ENCODE peak calls at places on chromosomes 7 and 10, in six cellular contexts. L is breast epithelium, D is sigmoid colon, B is thoracic aorta, E is GM23338, O is HCT116. C is an unnamed sample.

GRCh38 chr7:8184241-8184640 is 77.7 kb downstream of the ICA1 start:
- DNase-seq in L (no peak), D (no peak), B (no peak), E (no peak), O (no peak), C (no peak)

GRCh38 chr10:14507156-14507555 is 176.4 kb upstream of the FRMD4A start:
- DNase-seq in L (no peak), D (no peak), B (no peak), E (peak), O (no peak), C (no peak)

GRCh38 chr10:106941297-106942034 is 223.0 kb downstream of the SORCS1 start:
- DNase-seq in L (no peak), D (no peak), B (no peak), E (no peak), O (no peak), C (no peak)

GRCh38 chr10:48253970-48254657 is 20.4 kb downstream of the FRMPD2 start:
- DNase-seq in L (no peak), D (peak), B (no peak), E (no peak), O (no peak), C (no peak)

GRCh38 chr7:43849069-43849468 is 20.2 kb downstream of the MRPS24 start:
- DNase-seq in L (no peak), D (no peak), B (no peak), E (no peak), O (no peak), C (no peak)

GRCh38 chr7:28811990-28812389 is 146.1 kb downstream of the TRIL start:
- DNase-seq in L (no peak), D (no peak), B (no peak), E (no peak), O (no peak), C (no peak)

GRCh38 chr7:91397099-91397498 is 132.9 kb downstream of the FZD1 start:
- DNase-seq in L (no peak), D (no peak), B (no peak), E (no peak), O (no peak), C (no peak)

GRCh38 chr7:157518514-157519175 is 181.8 kb downstream of the DNAJB6 start:
- DNase-seq in L (peak), D (peak), B (no peak), E (no peak), O (no peak), C (peak)

GRCh38 chr7:49483142-49483541 is 290.3 kb upstream of the VWC2 start:
- DNase-seq in L (no peak), D (no peak), B (no peak), E (peak), O (no peak), C (no peak)

GRCh38 chr7:101990811-101991418 is 173.5 kb downstream of the CUX1 start:
- DNase-seq in L (no peak), D (no peak), B (no peak), E (no peak), O (no peak), C (no peak)

GRCh38 chr10:124164252-124164651 is 70.9 kb upstream of the CHST15 start:
- DNase-seq in L (no peak), D (no peak), B (no peak), E (no peak), O (no peak), C (no peak)

GRCh38 chr7:15621468-15621867 is 59.7 kb upstream of the AGMO start:
- DNase-seq in L (no peak), D (no peak), B (no peak), E (no peak), O (no peak), C (no peak)

GRCh38 chr10:113713297-113713982 is 33.7 kb downstream of the CASP7 start:
- DNase-seq in L (no peak), D (no peak), B (no peak), E (no peak), O (no peak), C (no peak)

GRCh38 chr7:55253188-55253587 is 111.9 kb upstream of the LANCL2 start:
- DNase-seq in L (no peak), D (no peak), B (no peak), E (no peak), O (no peak), C (peak)

GRCh38 chr7:55254596-55255500 is 110.3 kb upstream of the LANCL2 start:
- DNase-seq in L (peak), D (peak), B (peak), E (peak), O (peak), C (peak)

GRCh38 chr7:55258631-55259030 is 106.5 kb upstream of the LANCL2 start:
- DNase-seq in L (no peak), D (no peak), B (no peak), E (no peak), O (no peak), C (peak)

GRCh38 chr7:55254242-55254595 is 110.9 kb upstream of the LANCL2 start:
- DNase-seq in L (no peak), D (no peak), B (no peak), E (peak), O (no peak), C (no peak)

DNA sequence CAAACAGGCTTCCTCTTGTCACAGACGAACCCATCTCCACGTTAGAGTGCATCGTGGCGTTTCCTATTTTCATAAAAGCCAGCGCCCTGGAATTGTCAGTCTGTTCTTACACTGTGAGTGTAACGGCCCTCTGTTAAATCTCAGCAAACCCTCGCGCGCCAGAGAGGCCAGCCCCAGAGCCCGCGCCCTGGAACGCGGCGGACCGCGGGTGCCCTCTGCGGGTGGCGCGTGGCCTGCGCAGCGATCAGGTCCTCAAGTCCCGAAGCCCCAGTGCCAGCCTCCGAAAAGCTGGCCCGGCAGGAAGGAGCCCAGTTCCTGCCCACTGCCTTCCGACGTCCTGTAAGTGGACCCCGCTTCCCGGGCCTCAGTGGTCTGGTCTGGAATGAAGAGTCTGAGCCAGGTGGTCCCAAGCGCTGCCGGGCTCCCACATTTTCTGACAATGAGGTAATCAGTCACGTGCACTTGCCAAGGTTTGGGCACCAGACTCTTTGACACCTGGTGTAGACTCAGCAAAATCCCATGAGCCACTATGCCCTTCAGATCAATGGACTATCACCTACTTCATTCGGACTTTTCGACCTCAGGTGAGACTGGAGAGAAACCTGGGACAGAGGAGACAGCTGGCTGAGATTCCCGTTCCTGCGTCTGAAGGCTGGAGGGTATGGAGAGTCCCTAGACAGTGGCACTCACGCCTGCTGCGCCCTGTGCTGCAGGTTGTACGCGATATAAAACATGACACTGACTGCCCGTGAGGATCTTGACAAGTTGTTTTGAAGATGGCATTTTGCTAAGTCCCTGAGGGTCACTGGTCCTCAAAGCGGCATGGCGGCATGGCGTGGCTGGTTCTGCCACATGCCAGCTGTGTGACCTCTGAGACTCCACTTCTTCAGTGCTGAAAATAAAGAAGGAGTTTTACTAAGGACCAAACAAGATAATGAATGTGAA is 109.4 kb upstream of the LANCL2 start:
- DNase-seq in L (peak), D (peak), B (peak), E (peak), O (peak), C (peak)
- H3K27ac ChIP-seq in L (peak), D (peak), B (no peak), E (no peak), O (no peak), C (no peak)

DNA sequence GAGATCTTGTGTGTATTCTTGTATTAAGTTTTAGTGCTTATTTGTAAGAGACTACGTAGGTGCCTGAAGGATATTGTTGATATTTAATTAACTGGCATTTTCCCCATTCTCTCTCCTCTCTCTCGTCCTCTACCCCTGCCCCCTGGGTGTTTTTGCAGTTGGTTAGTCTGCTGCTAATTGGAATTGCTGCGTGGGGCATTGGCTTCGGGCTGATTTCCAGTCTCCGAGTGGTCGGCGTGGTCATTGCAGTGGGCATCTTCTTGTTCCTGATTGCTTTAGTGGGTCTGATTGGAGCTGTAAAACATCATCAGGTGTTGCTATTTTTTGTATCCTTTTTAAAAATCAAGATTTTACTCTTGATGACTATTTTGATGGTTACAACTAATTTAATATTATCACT is 22.5 kb downstream of the TSPAN13 start:
- DNase-seq in L (no peak), D (no peak), B (no peak), E (no peak), O (no peak), C (no peak)
- H3K4me3 ChIP-seq in L (no peak), D (no peak), B (no peak), E (no peak), O (no peak), C (no peak)

GRCh38 chr10:95247881-95248583 is 42.8 kb downstream of the PDLIM1 start:
- DNase-seq in L (no peak), D (no peak), B (no peak), E (no peak), O (no peak), C (no peak)

GRCh38 chr10:95248989-95249388 is 41.8 kb downstream of the PDLIM1 start:
- DNase-seq in L (no peak), D (no peak), B (no peak), E (no peak), O (no peak), C (no peak)

GRCh38 chr10:95245425-95246055 is 45.3 kb downstream of the PDLIM1 start:
- DNase-seq in L (no peak), D (no peak), B (no peak), E (no peak), O (no peak), C (no peak)

GRCh38 chr10:95247200-95247880 is 43.5 kb downstream of the PDLIM1 start:
- DNase-seq in L (no peak), D (no peak), B (no peak), E (no peak), O (no peak), C (no peak)

GRCh38 chr10:95246582-95247051 is 44.2 kb downstream of the PDLIM1 start:
- DNase-seq in L (no peak), D (peak), B (peak), E (peak), O (peak), C (no peak)
- TF ChIP-seq CTCF in L (peak), D (peak), B (peak), E (peak), O (peak), C (peak)

GRCh38 chr10:116836087-116836486 is 13.2 kb upstream of the ENO4 start:
- DNase-seq in L (no peak), D (no peak), B (no peak), E (peak), O (no peak), C (no peak)

GRCh38 chr10:116836902-116837513 is 12.3 kb upstream of the ENO4 start:
- DNase-seq in L (no peak), D (no peak), B (no peak), E (no peak), O (no peak), C (no peak)

GRCh38 chr10:116835658-116836057 is 13.6 kb upstream of the ENO4 start:
- DNase-seq in L (no peak), D (no peak), B (no peak), E (no peak), O (no peak), C (no peak)

GRCh38 chr10:116831790-116832189 is 17.5 kb upstream of the ENO4 start:
- DNase-seq in L (no peak), D (no peak), B (no peak), E (no peak), O (no peak), C (no peak)

DNA sequence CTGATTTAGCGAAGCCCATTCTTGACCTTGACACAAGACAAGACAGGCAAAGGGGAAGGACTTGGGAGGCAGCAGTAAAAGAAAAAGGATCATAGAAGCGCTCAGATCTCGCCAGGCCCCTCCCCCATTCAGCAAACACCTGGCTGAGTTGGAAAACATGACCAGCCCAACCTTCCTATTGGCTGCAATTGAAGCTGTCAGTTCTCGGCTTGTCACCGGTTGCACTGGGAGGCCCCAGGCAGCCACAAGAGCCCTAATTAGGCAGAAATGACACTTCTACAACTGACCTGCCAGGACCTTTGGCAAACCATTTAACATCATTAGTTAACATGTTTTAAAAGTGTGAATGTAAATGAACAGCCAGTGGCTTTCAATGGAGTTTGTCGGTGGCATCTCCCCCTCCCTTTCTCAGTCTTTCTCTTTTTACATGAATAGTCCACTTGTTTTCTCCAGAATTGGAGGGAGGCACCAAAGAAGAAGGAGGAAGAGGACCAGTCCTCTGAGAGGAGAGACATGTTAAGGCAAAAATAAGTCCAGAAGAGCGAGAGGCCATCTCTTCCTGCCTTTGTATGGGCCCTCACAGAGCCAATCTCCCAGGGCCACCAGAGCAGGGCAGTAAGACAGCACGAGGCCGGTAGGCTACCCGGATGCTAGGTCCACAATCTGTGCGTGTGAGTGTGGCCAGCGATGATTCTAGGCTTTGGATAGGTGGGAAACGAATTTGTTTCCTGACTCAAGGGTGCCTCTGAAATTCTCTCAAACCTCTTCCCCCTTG is 15.1 kb upstream of the ENO4 start:
- DNase-seq in L (no peak), D (no peak), B (no peak), E (peak), O (no peak), C (no peak)
- H3K27ac ChIP-seq in L (no peak), D (no peak), B (no peak), E (no peak), O (no peak), C (no peak)